ENCODE peak calls at places on chromosomes 16 and 17, in seven cellular contexts. M is GM04503; B is T follicular helper cell; X is activated T-cell treated with anti-CD3 and anti-CD28 coated beads, Interleukin-2, amount 50 U/mL, for 48 hours; Q is fibroblast of the aortic adventitia; H is fibroblast of pulmonary artery; K is aorta. G is an unnamed sample.

GRCh38 chr17:73027130-73027741 is 65.3 kb downstream of the SLC39A11 start:
- DNase-seq in Q (peak), M (peak), B (no peak), K (no peak), X (no peak), H (peak), G (peak)

GRCh38 chr17:17739388-17740066 is 58.3 kb downstream of the RAI1 start:
- DNase-seq in B (no peak), Q (peak), M (no peak), K (peak), X (no peak), H (peak), G (peak)

GRCh38 chr16:31480851-31481250 is 2.1 kb upstream of the SLC5A2 start:
- DNase-seq in H (peak), B (no peak), Q (no peak), X (no peak), M (no peak), K (peak), G (no peak)

GRCh38 chr16:71383054-71383773 is 24.7 kb downstream of the CALB2 start:
- DNase-seq in M (no peak), Q (no peak), K (no peak), B (no peak), H (peak), X (peak), G (no peak)

GRCh38 chr17:74671031-74671771 is 41.5 kb downstream of the CD300LF start:
- DNase-seq in H (peak), K (peak), M (no peak), X (peak), B (peak), Q (peak), G (peak)

GRCh38 chr16:85678821-85679220 is 9.9 kb downstream of the GINS2 start:
- DNase-seq in B (no peak), K (no peak), M (no peak), X (no peak), H (no peak), Q (no peak), G (no peak)

GRCh38 chr17:28228109-28228840 is 90.7 kb upstream of the TMEM97 start:
- DNase-seq in X (no peak), B (no peak), H (peak), K (no peak), Q (no peak), M (no peak), G (no peak)

GRCh38 chr16:9072806-9073341 is 18.6 kb upstream of the HAPSTR1 start:
- DNase-seq in M (peak), K (no peak), Q (peak), B (no peak), H (peak), X (peak), G (peak)

GRCh38 chr16:87657621-87658192 is 55.4 kb downstream of the JPH3 start:
- DNase-seq in B (no peak), Q (no peak), H (peak), X (no peak), M (no peak), K (no peak), G (peak)